ENCODE peak calls at places on chromosomes 16 and 17, in six cellular contexts. S is GM13977; J is kidney glomerular epithelial cell; I is stimulated activated CD4-positive, alpha-beta T cell treated with anti-CD3 and anti-CD28 coated beads, Interleukin-15, amount 100 ng/mL, for 1 hour; G is AG09309; Z is germinal center. M is an unnamed sample.

GRCh38 chr17:66720027-66720426 is 114.9 kb upstream of the CACNG5 start:
- DNase-seq in S (no peak), J (no peak), I (no peak), G (no peak), Z (no peak), M (peak)

GRCh38 chr17:60524463-60525346 is 1.3 kb downstream of the APPBP2 start:
- DNase-seq in S (no peak), J (peak), I (no peak), G (no peak), Z (no peak), M (no peak)

GRCh38 chr16:10080031-10080772 is 102.0 kb downstream of the GRIN2A start:
- DNase-seq in S (no peak), J (peak), I (no peak), G (peak), Z (no peak), M (peak)

GRCh38 chr17:78442648-78443128 is 64.2 kb downstream of the PGS1 start:
- DNase-seq in S (no peak), J (no peak), I (no peak), G (no peak), Z (no peak), M (no peak)

GRCh38 chr16:30949655-30950515 is 1.0 kb downstream of the ORAI3 start:
- DNase-seq in S (peak), J (peak), I (no peak), G (no peak), Z (peak), M (peak)

GRCh38 chr16:782766-783403 is 5.3 kb downstream of the RPUSD1 start:
- DNase-seq in S (no peak), J (peak), I (no peak), G (no peak), Z (no peak), M (no peak)

GRCh38 chr17:69141802-69142472 is at the start of gene ABCA6:
- DNase-seq in S (no peak), J (no peak), I (no peak), G (peak), Z (no peak), M (no peak)

GRCh38 chr17:6162892-6163291 is 92.7 kb downstream of the WSCD1 start:
- DNase-seq in S (no peak), J (no peak), I (no peak), G (no peak), Z (no peak), M (no peak)

GRCh38 chr17:40203131-40203530 is 16.0 kb upstream of the WIPF2 start:
- DNase-seq in S (no peak), J (no peak), I (no peak), G (no peak), Z (no peak), M (no peak)

GRCh38 chr16:85521737-85522042 is 91.4 kb upstream of the GSE1 start:
- DNase-seq in S (no peak), J (no peak), I (no peak), G (no peak), Z (no peak), M (no peak)

M was measured in islet precursor cell.